ENCODE peak calls at places on chromosomes 12 and 14, in five cellular contexts. Z is stimulated activated CD4-positive, alpha-beta T cell treated with anti-CD3 and anti-CD28 coated beads, Interleukin-15, amount 100 ng/mL, for 1 hour; N is NCI-H774; W is ACHN; T is left ventricle myocardium superior. O is an unnamed sample.

GRCh38 chr12:11652351-11653040 is 3.0 kb downstream of the ETV6 start:
- DNase-seq in Z (no peak), W (peak), N (no peak), T (no peak), O (no peak)

GRCh38 chr14:58665773-58666500 is 28.2 kb downstream of the DACT1 start:
- DNase-seq in N (no peak), Z (no peak), T (no peak), W (no peak), O (no peak)

GRCh38 chr12:53513712-53514415 is 6.6 kb upstream of the NPFF start:
- DNase-seq in N (no peak), Z (no peak), T (no peak), W (no peak), O (no peak)

GRCh38 chr14:57982161-57982560 is 116.3 kb upstream of the SLC35F4 start:
- DNase-seq in N (no peak), Z (no peak), W (no peak), T (no peak), O (no peak)

GRCh38 chr12:116427200-116427932 is 131.8 kb upstream of the MAP1LC3B2 start:
- DNase-seq in Z (no peak), W (no peak), T (no peak), N (no peak), O (no peak)

GRCh38 chr12:48183091-48183875 is at the start of gene CCDC184:
- DNase-seq in N (peak), W (peak), Z (peak), T (peak), O (peak)

GRCh38 chr14:93832665-93833064 is 44.4 kb upstream of the PRIMA1 start:
- DNase-seq in W (no peak), N (peak), Z (no peak), T (peak), O (peak)

GRCh38 chr12:45290218-45290609 is 74.3 kb downstream of the ANO6 start:
- DNase-seq in W (no peak), T (no peak), Z (no peak), N (no peak), O (no peak)

GRCh38 chr12:65339161-65339560 is 60.7 kb downstream of the MSRB3 start:
- DNase-seq in Z (no peak), N (no peak), W (no peak), T (no peak), O (no peak)

GRCh38 chr12:49200882-49201594 is 12.2 kb upstream of the TUBA1A start:
- DNase-seq in Z (no peak), W (peak), T (no peak), N (peak), O (no peak)

GRCh38 chr12:57740656-57741412 is 2.3 kb upstream of the AGAP2 start:
- DNase-seq in N (no peak), Z (peak), W (no peak), T (no peak), O (no peak)

GRCh38 chr12:74722709-74723108 is 185.1 kb downstream of the ATXN7L3B start:
- DNase-seq in N (no peak), T (no peak), Z (no peak), W (peak), O (no peak)

GRCh38 chr14:104435147-104436046 is 144.2 kb upstream of the C14orf180 start:
- DNase-seq in Z (no peak), W (no peak), T (no peak), N (no peak), O (no peak)

GRCh38 chr14:32933943-32934890 is 4.5 kb upstream of the NPAS3 start:
- DNase-seq in Z (no peak), W (no peak), N (peak), T (peak), O (no peak)

GRCh38 chr12:3129301-3130052 is 52.3 kb downstream of the TSPAN9 start:
- DNase-seq in N (no peak), Z (no peak), T (no peak), W (no peak), O (no peak)

GRCh38 chr14:55120466-55121144 is 8.4 kb upstream of the LGALS3 start:
- DNase-seq in N (no peak), Z (no peak), T (no peak), W (no peak), O (no peak)

GRCh38 chr12:70417121-70417520 is 51.0 kb downstream of the KCNMB4 start:
- DNase-seq in W (no peak), T (no peak), Z (no peak), N (no peak), O (no peak)

O was measured in Peyer's patch.